ENCODE peak calls at places on chromosomes 2 and 18, in seven cellular contexts. S, G, Q, M, J, R and A are unnamed samples.

GRCh38 chr2:188426121-188426520 is 134.4 kb downstream of the GULP1 start:
- DNase-seq in R (no peak), M (no peak), S (no peak), Q (no peak), J (no peak), G (no peak), A (no peak)

GRCh38 chr2:226835420-226835795 is 446 bp upstream of the RHBDD1 start:
- DNase-seq in S (no peak), M (no peak), G (no peak), R (no peak), J (no peak), Q (no peak), A (peak; percentile 83)

GRCh38 chr2:32783933-32784332 is 156.1 kb downstream of the TTC27 start:
- DNase-seq in S (no peak), R (no peak), Q (no peak), M (no peak), J (no peak), G (no peak), A (no peak)

GRCh38 chr2:23620841-23621341 is 235.9 kb downstream of the KLHL29 start:
- DNase-seq in G (peak; percentile 52), Q (no peak), S (no peak), M (no peak), J (no peak), R (peak; percentile 15), A (no peak)

GRCh38 chr2:128997166-128997866 is 678.6 kb upstream of the HS6ST1 start:
- DNase-seq in Q (peak; percentile 77), R (no peak), J (no peak), M (no peak), S (no peak), G (no peak), A (no peak)

GRCh38 chr18:33812186-33812585 is 234.2 kb downstream of the ASXL3 start:
- DNase-seq in M (no peak), J (no peak), S (no peak), R (peak; percentile 66), G (no peak), Q (no peak), A (no peak)

GRCh38 chr18:44852818-44853217 is 172.1 kb downstream of the SETBP1 start:
- DNase-seq in S (no peak), M (no peak), R (no peak), Q (no peak), J (no peak), G (no peak), A (no peak)

GRCh38 chr2:108260773-108261172 is 21.0 kb downstream of the SULT1C3 start:
- DNase-seq in G (no peak), S (no peak), Q (no peak), J (no peak), R (no peak), M (no peak), A (no peak)

GRCh38 chr2:35997488-35997887 is 358.1 kb upstream of the CRIM1 start:
- DNase-seq in G (no peak), Q (no peak), M (no peak), J (no peak), R (no peak), S (no peak), A (no peak)

GRCh38 chr18:76412818-76413565 is 82.0 kb downstream of the ZNF516 start:
- DNase-seq in G (no peak), S (no peak), M (no peak), R (peak; percentile 6), J (no peak), Q (no peak), A (peak; percentile 73)

GRCh38 chr2:40760071-40760666 is 308.3 kb upstream of the SLC8A1 start:
- DNase-seq in R (peak; percentile 7), M (peak; percentile 29), G (peak; percentile 28), J (peak; percentile 8), S (peak; percentile 16), Q (no peak), A (no peak)

GRCh38 chr2:22626621-22627020 is 758.4 kb upstream of the KLHL29 start:
- DNase-seq in G (no peak), J (no peak), Q (no peak), R (no peak), M (no peak), S (no peak), A (no peak)

GRCh38 chr2:28477087-28477486 is 18.8 kb upstream of the PLB1 start:
- DNase-seq in M (no peak), G (no peak), J (no peak), Q (no peak), S (no peak), R (no peak), A (no peak)

GRCh38 chr2:28477645-28478044 is 18.2 kb upstream of the PLB1 start:
- DNase-seq in J (no peak), M (no peak), Q (no peak), G (no peak), S (no peak), R (no peak), A (no peak)

GRCh38 chr2:28471701-28472236 is 24.1 kb upstream of the PLB1 start:
- DNase-seq in R (no peak), G (no peak), J (no peak), S (no peak), M (no peak), Q (no peak), A (no peak)

GRCh38 chr2:28471214-28471613 is 24.6 kb upstream of the PLB1 start:
- DNase-seq in S (no peak), G (no peak), J (no peak), R (no peak), Q (no peak), M (no peak), A (no peak)

GRCh38 chr2:28475088-28475580 is 20.7 kb upstream of the PLB1 start:
- DNase-seq in S (peak; percentile 55), R (no peak), M (no peak), Q (no peak), G (no peak), J (no peak), A (no peak)
- H3K27ac ChIP-seq in S (peak overlapping the region; percentile 45), R (no peak overlapping the region), M (no peak overlapping the region), Q (no peak overlapping the region), G (no peak overlapping the region), J (no peak overlapping the region), A (no peak overlapping the region)

DNA sequence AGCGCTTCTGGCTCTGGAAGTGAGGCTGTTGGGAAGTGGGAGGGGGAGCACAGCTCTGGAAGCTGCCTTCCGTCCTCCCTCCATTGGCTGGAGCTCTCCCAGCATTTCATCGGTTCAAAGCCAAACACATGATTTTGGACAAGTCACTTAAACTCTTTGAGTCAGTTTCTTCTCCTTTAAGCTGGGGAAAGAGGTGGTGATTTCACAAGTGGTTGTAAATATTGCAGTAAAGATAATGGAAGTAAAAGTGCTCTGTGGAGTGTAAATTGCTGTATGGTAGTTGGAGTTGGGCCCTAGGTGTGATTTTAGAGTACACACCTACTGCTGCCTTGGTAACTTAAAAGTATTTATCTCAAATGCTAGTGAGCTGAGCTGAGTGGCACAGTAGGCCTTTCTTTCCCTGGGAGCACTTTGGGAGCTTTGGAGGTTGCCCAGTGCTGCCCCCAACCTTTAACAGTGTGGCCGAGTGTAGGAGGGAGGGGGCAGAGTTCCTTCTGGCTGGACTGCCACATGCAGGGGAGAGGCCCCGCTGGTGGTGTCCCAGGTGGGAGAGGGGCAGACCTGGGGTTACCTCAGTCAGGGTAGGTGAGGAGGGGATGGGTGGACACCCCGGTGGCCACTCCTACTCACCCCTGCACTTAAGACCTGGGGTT is 54.7 kb downstream of the ASAP2 start:
- DNase-seq in J (no peak), M (no peak), S (no peak), R (peak; percentile 27), Q (no peak), G (peak; percentile 89), A (peak; percentile 65)
- H3K27ac ChIP-seq in J (peak overlapping the region; percentile 90), M (no peak overlapping the region), S (no peak overlapping the region), R (peak overlapping the region; percentile 82), Q (peak overlapping the region; percentile 63), G (peak overlapping the region; percentile 88), A (peak overlapping the region; percentile 74)

GRCh38 chr18:22667158-22667557 is 249.4 kb upstream of the CTAGE1 start:
- DNase-seq in G (peak; percentile 76), R (no peak), J (no peak), Q (no peak), M (no peak), S (no peak), A (no peak)
- H3K27ac ChIP-seq in G (peak overlapping the region; percentile 88), R (peak overlapping the region; percentile 58), J (no peak overlapping the region), Q (peak overlapping the region; percentile 13), M (peak overlapping the region; percentile 81), S (no peak overlapping the region), A (no peak overlapping the region)

GRCh38 chr2:12658287-12658945 is 58.3 kb upstream of the TRIB2 start:
- DNase-seq in R (no peak), M (no peak), Q (no peak), S (no peak), G (no peak), J (no peak), A (no peak)

GRCh38 chr2:12661472-12661871 is 55.3 kb upstream of the TRIB2 start:
- DNase-seq in Q (no peak), J (no peak), S (peak; percentile 7), M (no peak), R (no peak), G (no peak), A (no peak)

GRCh38 chr2:12665334-12665733 is 51.4 kb upstream of the TRIB2 start:
- DNase-seq in M (no peak), J (no peak), S (no peak), G (peak; percentile 37), R (no peak), Q (no peak), A (no peak)

GRCh38 chr2:12666445-12666844 is 50.3 kb upstream of the TRIB2 start:
- DNase-seq in J (no peak), M (no peak), S (no peak), R (no peak), Q (no peak), G (no peak), A (no peak)

DNA sequence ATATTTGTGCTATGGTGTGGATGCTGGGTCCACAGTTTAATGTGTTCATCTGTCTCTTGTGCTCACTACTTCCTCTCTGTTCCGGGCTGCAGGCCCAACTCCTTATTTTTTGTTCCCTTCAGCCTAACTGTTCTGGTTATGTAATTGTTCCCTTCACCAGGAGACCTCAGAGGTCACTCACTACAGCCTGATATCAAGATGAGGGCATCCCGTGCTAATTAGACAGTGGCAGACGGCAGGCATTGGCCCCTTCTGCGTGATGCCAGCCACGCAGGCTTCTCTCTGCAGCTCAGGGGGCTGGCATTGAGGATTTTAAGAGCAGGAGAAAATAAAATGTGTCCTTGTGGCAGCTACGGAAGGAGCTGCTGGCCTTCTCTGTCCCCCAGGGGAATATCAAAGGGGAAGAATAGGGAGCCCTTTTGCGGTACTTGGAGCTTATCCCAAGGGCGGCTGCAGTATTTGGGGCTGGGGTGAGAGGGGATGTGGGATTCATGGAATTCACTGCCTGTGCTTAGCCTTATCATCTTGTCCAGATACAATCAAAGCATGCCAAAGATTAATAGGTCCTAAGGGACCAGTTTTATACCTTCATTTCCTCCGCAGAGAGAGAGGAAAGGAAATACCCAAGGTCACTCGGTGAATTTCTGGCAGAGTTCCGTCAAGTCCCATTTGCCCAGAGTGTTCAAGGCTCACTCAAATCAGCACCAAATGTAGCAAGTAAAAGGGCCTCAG is 53.3 kb upstream of the TRIB2 start:
- DNase-seq in J (no peak), S (no peak), Q (no peak), G (peak; percentile 21), M (no peak), R (no peak), A (no peak)
- H3K27ac ChIP-seq in J (peak overlapping the region; percentile 55), S (no peak overlapping the region), Q (no peak overlapping the region), G (peak overlapping the region; percentile 27), M (no peak overlapping the region), R (no peak overlapping the region), A (no peak overlapping the region)

DNA sequence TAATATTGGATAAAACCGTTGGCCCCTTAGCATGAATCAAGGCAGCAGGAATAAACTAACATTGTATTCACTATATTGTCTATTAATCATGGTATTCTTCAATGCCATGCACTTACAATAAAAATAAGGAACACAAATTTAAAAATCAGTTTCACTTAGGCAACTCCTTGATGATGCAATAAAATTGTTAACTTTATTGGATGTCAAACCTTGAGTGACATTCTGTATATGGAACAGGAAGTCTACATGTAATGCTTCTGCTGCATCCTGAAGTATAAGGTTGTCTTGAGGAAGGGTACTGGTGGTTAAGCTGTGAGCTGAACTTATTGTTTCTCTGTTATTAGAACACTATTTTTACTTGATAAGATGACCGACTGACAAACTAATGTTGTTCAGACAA is 605.5 kb downstream of the SATB2 start:
- DNase-seq in Q (no peak), J (no peak), G (no peak), M (no peak), S (peak; percentile 33), R (no peak), A (no peak)
- H3K27ac ChIP-seq in Q (no peak overlapping the region), J (no peak overlapping the region), G (no peak overlapping the region), M (no peak overlapping the region), S (no peak overlapping the region), R (no peak overlapping the region), A (no peak overlapping the region)